ENCODE peak calls at places on chromosome 18, in eight cellular contexts. L, S, E, Y, J, D, P and W are unnamed samples.

GRCh38 chr18:3060667-3061580 is 48.0 kb upstream of the LPIN2 start:
- DNase-seq in J (no peak), P (no peak), Y (no peak), E (no peak), D (peak), S (no peak), L (no peak), W (no peak)

GRCh38 chr18:63795611-63796010 is 20.4 kb downstream of the SERPINB7 start:
- DNase-seq in S (no peak), P (no peak), L (no peak), J (no peak), Y (no peak), E (no peak), D (no peak), W (no peak)

GRCh38 chr18:22734812-22735627 is 198.1 kb upstream of the RBBP8 start:
- DNase-seq in J (no peak), S (no peak), D (no peak), P (no peak), Y (no peak), E (no peak), L (no peak), W (no peak)

GRCh38 chr18:11994708-11995444 is 13.6 kb downstream of the IMPA2 start:
- DNase-seq in J (no peak), L (no peak), E (peak), P (peak), S (peak), D (peak), Y (no peak), W (no peak)

GRCh38 chr18:13823707-13824395 is at the start of gene MC5R:
- DNase-seq in E (peak), Y (peak), J (no peak), P (peak), S (peak), D (peak), L (peak), W (peak)

GRCh38 chr18:46071615-46071893 is 506 bp downstream of the PSTPIP2 start:
- DNase-seq in Y (no peak), D (no peak), P (no peak), L (no peak), J (no peak), E (no peak), S (no peak), W (no peak)

GRCh38 chr18:79595876-79596374 is 83.7 kb upstream of the CTDP1 start:
- DNase-seq in L (no peak), J (no peak), S (no peak), Y (peak), P (no peak), E (no peak), D (no peak), W (no peak)

GRCh38 chr18:3485153-3486149 is 35.5 kb downstream of the TGIF1 start:
- DNase-seq in D (no peak), E (no peak), J (no peak), L (no peak), Y (no peak), P (no peak), S (no peak), W (no peak)

GRCh38 chr18:58993260-58993659 is 128.6 kb downstream of the ZNF532 start:
- DNase-seq in L (no peak), J (no peak), D (peak), E (peak), Y (no peak), S (no peak), P (no peak), W (no peak)

GRCh38 chr18:44579028-44579692 is 101.5 kb upstream of the SETBP1 start:
- DNase-seq in E (no peak), P (no peak), J (no peak), L (peak), Y (no peak), S (peak), D (peak), W (peak)

GRCh38 chr18:47873625-47874024 is 56.8 kb downstream of the SMAD2 start:
- DNase-seq in L (no peak), E (no peak), J (no peak), D (no peak), S (no peak), P (no peak), Y (no peak), W (no peak)

GRCh38 chr18:12944724-12945123 is 3.1 kb upstream of the SEH1L start:
- DNase-seq in L (no peak), D (peak), Y (no peak), S (no peak), J (no peak), P (no peak), E (peak), W (no peak)